ENCODE peak calls at places on chromosomes 2 and 18, in ten cellular contexts. R, Z, N, U, L, J, D, X, H and V are unnamed samples.

GRCh38 chr2:974454-974853 is 23.8 kb downstream of the SNTG2 start:
- DNase-seq in R (no peak), Z (no peak), N (no peak), U (no peak), L (no peak), J (no peak), D (no peak), X (no peak), H (no peak), V (no peak)

GRCh38 chr2:238105506-238106338 is 5.6 kb downstream of the ESPNL start:
- DNase-seq in R (no peak), Z (no peak), N (peak), U (no peak), L (no peak), J (no peak), D (peak), X (peak), H (no peak), V (peak)

GRCh38 chr18:47928466-47928865 is 2.0 kb downstream of the SMAD2 start:
- DNase-seq in R (no peak), Z (no peak), N (no peak), U (no peak), L (no peak), J (no peak), D (no peak), X (no peak), H (no peak), V (no peak)

GRCh38 chr2:102001767-102002142 is 10.0 kb downstream of the IL1R2 start:
- DNase-seq in R (no peak), Z (no peak), N (no peak), U (no peak), L (no peak), J (no peak), D (no peak), X (no peak), H (no peak), V (no peak)

GRCh38 chr2:197130318-197130717 is 180.3 kb downstream of the ANKRD44 start:
- DNase-seq in R (no peak), Z (no peak), N (no peak), U (peak), L (no peak), J (peak), D (no peak), X (no peak), H (no peak), V (no peak)

GRCh38 chr2:15980605-15981098 is 40.3 kb downstream of the MYCN start:
- DNase-seq in R (no peak), Z (no peak), N (no peak), U (no peak), L (no peak), J (no peak), D (no peak), X (no peak), H (no peak), V (no peak)

GRCh38 chr2:176261136-176261535 is 8.1 kb upstream of the MTX2 start:
- DNase-seq in R (no peak), Z (no peak), N (no peak), U (no peak), L (no peak), J (no peak), D (no peak), X (no peak), H (no peak), V (no peak)

GRCh38 chr2:115364078-115364477 is 921.6 kb downstream of the DPP10 start:
- DNase-seq in R (no peak), Z (no peak), N (no peak), U (no peak), L (no peak), J (no peak), D (no peak), X (no peak), H (no peak), V (no peak)

GRCh38 chr2:26583381-26583911 is 57.7 kb downstream of the CIB4 start:
- DNase-seq in R (no peak), Z (no peak), N (no peak), U (no peak), L (no peak), J (no peak), D (no peak), X (no peak), H (peak), V (peak)

DNA sequence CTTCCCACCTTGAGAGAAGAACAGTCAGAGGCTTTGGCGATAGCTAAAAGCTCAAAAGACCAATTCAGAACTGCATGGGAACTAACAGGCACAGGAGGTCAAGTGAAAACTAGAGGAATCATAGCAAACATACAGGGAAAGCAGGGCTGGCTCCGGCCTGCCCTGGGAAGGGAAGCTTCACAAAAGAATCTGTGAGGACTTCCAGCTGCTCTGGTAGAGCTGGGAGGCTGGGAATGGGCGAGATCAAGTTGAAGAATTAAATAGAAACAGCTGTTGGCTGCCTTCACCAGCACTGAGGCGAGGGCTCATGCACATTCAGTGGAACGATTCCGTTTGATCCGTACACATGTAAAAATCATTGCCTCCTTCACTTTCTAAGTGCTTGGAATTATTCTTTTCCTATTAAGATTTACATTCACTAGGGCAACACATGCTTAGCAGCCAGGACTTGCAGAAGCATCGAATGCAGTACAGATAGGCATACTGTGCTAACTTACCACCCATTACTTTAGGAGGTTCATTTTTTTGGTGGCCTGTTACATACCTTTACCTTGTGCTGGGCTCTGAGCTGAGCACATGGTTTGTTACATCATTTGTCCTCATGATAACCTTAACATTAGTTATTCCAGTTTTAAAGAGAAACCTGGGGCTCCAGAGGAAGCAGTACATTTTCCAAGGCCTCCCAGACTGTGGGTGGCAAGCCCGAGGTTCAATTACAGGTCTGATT is 125.4 kb upstream of the RNF152 start:
- DNase-seq in R (no peak), Z (peak), N (no peak), U (no peak), L (peak), J (no peak), D (peak), X (peak), H (peak), V (no peak)
- H3K27ac ChIP-seq in R (no peak), Z (no peak), N (no peak), U (no peak), L (no peak), J (no peak), D (peak), X (peak), H (peak), V (no peak)

GRCh38 chr2:160968183-160968582 is 192.0 kb upstream of the TANK start:
- DNase-seq in R (no peak), Z (no peak), N (no peak), U (no peak), L (no peak), J (no peak), D (no peak), X (no peak), H (no peak), V (no peak)
- H3K4me3 ChIP-seq in R (no peak), Z (no peak), N (no peak), U (no peak), L (no peak), J (no peak), D (no peak), X (no peak), H (no peak), V (no peak)

GRCh38 chr2:19009510-19009909 is 348.9 kb downstream of the OSR1 start:
- DNase-seq in R (peak), Z (no peak), N (no peak), U (no peak), L (no peak), J (no peak), D (no peak), X (no peak), H (no peak), V (no peak)
- H3K27ac ChIP-seq in R (no peak), Z (no peak), N (no peak), U (no peak), L (no peak), J (no peak), D (peak), X (no peak), H (peak), V (no peak)

GRCh38 chr2:134389331-134389835 is 135.5 kb downstream of the MGAT5 start:
- DNase-seq in R (no peak), Z (no peak), N (no peak), U (no peak), L (no peak), J (no peak), D (no peak), X (no peak), H (no peak), V (no peak)
- H3K4me3 ChIP-seq in R (no peak), Z (no peak), N (no peak), U (no peak), L (no peak), J (no peak), D (no peak), X (no peak), H (no peak), V (no peak)

DNA sequence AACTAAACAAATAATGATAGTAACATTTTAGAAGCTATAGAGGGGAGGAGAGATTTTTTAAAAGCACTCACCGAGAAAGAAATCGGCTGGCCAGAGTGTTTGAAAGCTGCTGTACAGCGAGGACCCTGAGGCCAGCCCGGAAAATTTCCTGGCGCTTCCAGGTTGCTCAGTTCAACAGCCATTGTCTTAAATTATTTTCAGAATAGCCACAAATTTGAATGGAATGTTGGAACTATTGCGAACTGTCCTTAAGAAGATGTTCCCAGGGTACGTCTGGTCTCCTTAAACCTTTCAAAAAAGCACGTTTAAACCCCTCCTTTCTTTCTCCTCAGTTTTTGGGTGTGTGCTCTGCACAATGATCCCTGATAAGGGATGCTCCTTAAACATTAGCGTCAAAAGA is 14.4 kb upstream of the LPIN2 start:
- DNase-seq in R (no peak), Z (no peak), N (no peak), U (no peak), L (no peak), J (no peak), D (no peak), X (no peak), H (no peak), V (no peak)
- H3K27ac ChIP-seq in R (no peak), Z (no peak), N (no peak), U (no peak), L (peak), J (no peak), D (peak), X (no peak), H (peak), V (no peak)